ENCODE peak calls at places on chromosome 18, in eight cellular contexts. I is cardiac muscle cell, E is MM.1S, A is cardiac fibroblast, F is HepG2, B is H1, K is neural progenitor cell, C is PC-9. O is an unnamed sample.

GRCh38 chr18:8409151-8409550 is 200.1 kb upstream of the RAB12 start:
- DNase-seq in I (no peak), E (no peak), A (no peak), F (no peak), B (no peak), K (no peak), C (no peak), O (no peak)

GRCh38 chr18:13112982-13113381 is 105.6 kb upstream of the LDLRAD4 start:
- DNase-seq in I (peak), E (no peak), A (peak), F (peak), B (peak), K (peak), C (no peak), O (peak)

GRCh38 chr18:74356959-74357358 is 41.3 kb downstream of the C18orf63 start:
- DNase-seq in I (no peak), E (peak), A (no peak), F (no peak), B (no peak), K (no peak), C (no peak), O (no peak)

GRCh38 chr18:3457261-3457724 is 7.3 kb downstream of the TGIF1 start:
- DNase-seq in I (no peak), E (no peak), A (no peak), F (no peak), B (no peak), K (no peak), C (no peak), O (no peak)

GRCh38 chr18:4063545-4063944 is 391.6 kb downstream of the DLGAP1 start:
- DNase-seq in I (no peak), E (no peak), A (no peak), F (no peak), B (no peak), K (no peak), C (no peak), O (no peak)

GRCh38 chr18:30682667-30683066 is 359.9 kb downstream of the DSC3 start:
- DNase-seq in I (no peak), E (no peak), A (no peak), F (no peak), B (no peak), K (no peak), C (no peak), O (no peak)

GRCh38 chr18:47749195-47749973 is 181.1 kb downstream of the SMAD2 start:
- DNase-seq in I (peak), E (peak), A (peak), F (peak), B (peak), K (peak), C (peak), O (peak)

GRCh38 chr18:21336846-21337245 is 94.8 kb downstream of the GREB1L start:
- DNase-seq in I (no peak), E (no peak), A (no peak), F (no peak), B (no peak), K (no peak), C (no peak), O (no peak)

GRCh38 chr18:56770097-56770496 is 118.9 kb downstream of the WDR7 start:
- DNase-seq in I (no peak), E (no peak), A (no peak), F (no peak), B (no peak), K (no peak), C (no peak), O (no peak)

GRCh38 chr18:49021433-49022129 is 70.8 kb upstream of the SMAD7 start:
- DNase-seq in I (peak), E (peak), A (peak), F (peak), B (peak), K (peak), C (peak), O (peak)

GRCh38 chr18:54734059-54734458 is 94.2 kb upstream of the RAB27B start:
- DNase-seq in I (no peak), E (no peak), A (peak), F (no peak), B (no peak), K (no peak), C (no peak), O (peak)

GRCh38 chr18:56532176-56532840 is 106.1 kb downstream of the TXNL1 start:
- DNase-seq in I (no peak), E (no peak), A (peak), F (no peak), B (no peak), K (no peak), C (no peak), O (peak)

GRCh38 chr18:39786477-39786876 is 2168.6 kb upstream of the PIK3C3 start:
- DNase-seq in I (no peak), E (no peak), A (no peak), F (no peak), B (no peak), K (no peak), C (no peak), O (no peak)

GRCh38 chr18:50559750-50560680 is at the start of gene MAPK4:
- DNase-seq in I (peak), E (peak), A (peak), F (no peak), B (peak), K (peak), C (no peak), O (peak)

GRCh38 chr18:46028536-46028891 is 43.5 kb downstream of the PSTPIP2 start:
- DNase-seq in I (no peak), E (no peak), A (no peak), F (no peak), B (no peak), K (no peak), C (no peak), O (no peak)

GRCh38 chr18:63949068-63949737 is at the start of gene HMSD:
- DNase-seq in I (peak), E (peak), A (peak), F (no peak), B (peak), K (peak), C (peak), O (peak)

GRCh38 chr18:48319796-48320638 is 89.2 kb downstream of the ZBTB7C start:
- DNase-seq in I (no peak), E (no peak), A (peak), F (no peak), B (no peak), K (no peak), C (no peak), O (peak)

GRCh38 chr18:63317982-63318881 is 1.3 kb downstream of the BCL2 start:
- DNase-seq in I (peak), E (peak), A (no peak), F (no peak), B (peak), K (peak), C (no peak), O (no peak)

GRCh38 chr18:3689091-3689490 is 239.1 kb downstream of the TGIF1 start:
- DNase-seq in I (no peak), E (no peak), A (no peak), F (no peak), B (no peak), K (no peak), C (no peak), O (no peak)

GRCh38 chr18:42474577-42474976 is 519.5 kb downstream of the PIK3C3 start:
- DNase-seq in I (no peak), E (no peak), A (no peak), F (no peak), B (no peak), K (no peak), C (no peak), O (no peak)

GRCh38 chr18:51110073-51110797 is 80.2 kb downstream of the SMAD4 start:
- DNase-seq in I (peak), E (peak), A (peak), F (peak), B (peak), K (peak), C (peak), O (peak)

GRCh38 chr18:76203552-76203951 is 291.5 kb downstream of the ZNF516 start:
- DNase-seq in I (no peak), E (no peak), A (no peak), F (no peak), B (no peak), K (no peak), C (no peak), O (no peak)

GRCh38 chr18:36813111-36813752 is 15.6 kb downstream of the TPGS2 start:
- DNase-seq in I (no peak), E (no peak), A (no peak), F (no peak), B (no peak), K (no peak), C (no peak), O (peak)

GRCh38 chr18:46449499-46449898 is 207.5 kb downstream of the LOXHD1 start:
- DNase-seq in I (no peak), E (no peak), A (no peak), F (no peak), B (no peak), K (no peak), C (no peak), O (no peak)

GRCh38 chr18:57807336-57808117 is 4.4 kb upstream of the ATP8B1 start:
- DNase-seq in I (no peak), E (no peak), A (peak), F (no peak), B (no peak), K (no peak), C (no peak), O (peak)

GRCh38 chr18:45782662-45783061 is 42.8 kb upstream of the SIGLEC15 start:
- DNase-seq in I (no peak), E (no peak), A (no peak), F (no peak), B (no peak), K (no peak), C (no peak), O (no peak)

GRCh38 chr18:3596324-3597158 is 146.6 kb downstream of the TGIF1 start:
- DNase-seq in I (peak), E (no peak), A (peak), F (peak), B (no peak), K (peak), C (peak), O (no peak)

GRCh38 chr18:76466410-76466991 is 28.5 kb downstream of the ZNF516 start:
- DNase-seq in I (no peak), E (no peak), A (no peak), F (no peak), B (peak), K (no peak), C (no peak), O (no peak)

GRCh38 chr18:36338420-36338933 is 41.0 kb downstream of the FHOD3 start:
- DNase-seq in I (no peak), E (no peak), A (no peak), F (no peak), B (no peak), K (no peak), C (no peak), O (no peak)

GRCh38 chr18:78477840-78478239 is 501.8 kb upstream of the SALL3 start:
- DNase-seq in I (no peak), E (no peak), A (no peak), F (no peak), B (no peak), K (no peak), C (no peak), O (no peak)
- TF ChIP-seq CTCF in I (no peak), E (no peak), A (no peak), F (no peak), B (no peak), K (no peak), C (no peak), O (no peak)

GRCh38 chr18:38362286-38362792 is 796.7 kb upstream of the CELF4 start:
- DNase-seq in I (no peak), E (no peak), A (no peak), F (no peak), B (no peak), K (peak), C (no peak), O (no peak)

DNA sequence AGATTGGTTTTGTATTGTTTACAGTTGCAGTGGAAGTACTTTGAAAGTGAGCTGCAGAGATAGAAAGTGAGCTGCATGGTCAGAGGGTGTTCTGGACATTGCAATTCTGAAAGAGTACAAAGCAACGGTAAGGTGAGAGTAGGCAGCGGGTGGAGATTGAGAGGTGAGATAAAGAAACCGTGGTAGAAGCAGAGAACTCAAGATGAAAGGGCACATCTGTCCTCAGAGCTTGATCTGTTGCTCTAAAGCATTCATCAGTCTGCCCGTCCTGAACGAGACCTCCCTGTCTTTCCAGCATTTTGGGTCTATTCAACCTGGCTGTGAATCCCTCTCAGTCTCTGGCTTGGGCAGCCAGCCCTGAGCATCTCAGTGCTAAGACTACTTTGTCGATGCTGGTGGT is 793.7 kb upstream of the CELF4 start:
- DNase-seq in I (no peak), E (no peak), A (no peak), F (no peak), B (no peak), K (no peak), C (no peak), O (no peak)
- H3K4me3 ChIP-seq in I (no peak), E (no peak), A (no peak), F (no peak), B (no peak), K (no peak), C (no peak), O (no peak)

GRCh38 chr18:69945220-69946114 is 2.2 kb downstream of the CD226 start:
- DNase-seq in I (no peak), E (no peak), A (no peak), F (no peak), B (no peak), K (no peak), C (no peak), O (no peak)

GRCh38 chr18:69946608-69947155 is 991 bp downstream of the CD226 start:
- DNase-seq in I (no peak), E (no peak), A (no peak), F (no peak), B (no peak), K (no peak), C (no peak), O (no peak)

GRCh38 chr18:69944434-69944833 is 3.2 kb downstream of the CD226 start:
- DNase-seq in I (no peak), E (no peak), A (no peak), F (no peak), B (no peak), K (no peak), C (no peak), O (no peak)

GRCh38 chr18:69941183-69941582 is 6.5 kb downstream of the CD226 start:
- DNase-seq in I (no peak), E (no peak), A (no peak), F (no peak), B (no peak), K (no peak), C (no peak), O (no peak)

DNA sequence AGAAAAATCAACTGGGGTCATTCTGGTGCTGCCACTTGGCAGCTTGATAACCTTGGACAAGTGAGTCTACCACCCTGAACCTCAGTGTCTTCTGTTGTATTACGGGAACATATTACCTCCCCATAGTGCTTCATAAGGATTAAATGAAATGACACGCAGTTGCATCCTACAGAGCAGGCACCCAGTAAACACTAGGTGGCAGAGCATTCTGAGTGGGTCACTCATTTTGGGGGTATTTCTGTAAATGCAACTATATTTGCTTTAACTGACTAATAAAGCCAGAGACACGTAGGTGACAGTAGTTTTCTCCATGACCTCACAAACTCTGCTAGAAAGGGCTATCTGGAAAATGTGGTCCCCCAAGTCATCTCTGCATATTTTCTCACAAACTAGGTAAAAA is 4.7 kb downstream of the CD226 start:
- DNase-seq in I (no peak), E (no peak), A (peak), F (no peak), B (no peak), K (no peak), C (no peak), O (no peak)
- TF ChIP-seq CTCF in I (peak), E (no peak), A (peak), F (no peak), B (peak), K (peak), C (no peak), O (peak)

DNA sequence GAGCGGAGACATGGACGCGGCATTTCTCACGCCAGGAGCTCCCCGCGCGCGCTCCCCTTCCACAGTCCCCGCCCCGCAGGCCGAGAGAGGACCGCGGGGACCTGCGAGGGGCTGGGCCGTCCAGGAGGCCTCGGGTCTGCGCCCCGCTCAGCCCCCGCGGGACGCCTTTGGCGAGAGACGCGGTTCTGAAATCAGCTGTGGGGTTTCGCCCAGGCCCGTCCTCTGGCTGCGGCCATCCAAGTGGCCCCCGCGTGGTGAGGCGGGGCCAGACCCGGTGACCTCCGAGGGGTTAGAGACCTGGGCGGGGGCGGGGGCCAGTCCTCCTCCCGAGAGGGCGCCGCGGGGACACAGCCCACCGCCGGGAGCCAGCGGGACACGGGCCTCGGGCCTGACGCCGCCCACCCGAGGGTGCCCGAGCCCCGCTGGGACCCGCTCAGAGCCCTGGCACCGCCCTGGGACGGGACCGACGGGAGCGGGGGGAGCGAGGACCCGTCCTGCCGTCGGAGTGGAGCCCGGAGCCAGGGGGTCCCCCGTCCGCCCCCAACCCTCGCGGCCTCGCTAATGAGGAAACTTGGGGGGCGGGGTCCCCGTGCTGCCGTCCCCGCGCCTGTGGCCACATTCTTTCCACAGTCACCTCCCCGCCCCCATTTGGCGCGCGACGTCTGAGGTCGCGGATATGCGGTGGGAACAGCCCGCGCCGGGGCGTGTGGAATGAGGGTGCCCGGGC is 6.1 kb upstream of the SALL3 start:
- DNase-seq in I (no peak), E (no peak), A (no peak), F (no peak), B (no peak), K (peak), C (no peak), O (no peak)
- H3K4me3 ChIP-seq in I (no peak), E (no peak), A (no peak), F (no peak), B (peak), K (peak), C (no peak), O (no peak)

GRCh38 chr18:25164837-25165791 is 186.9 kb downstream of the ZNF521 start:
- DNase-seq in I (peak), E (peak), A (peak), F (peak), B (no peak), K (no peak), C (no peak), O (peak)
- TF ChIP-seq CTCF in I (no peak), E (no peak), A (no peak), F (no peak), B (no peak), K (no peak), C (no peak), O (peak)

DNA sequence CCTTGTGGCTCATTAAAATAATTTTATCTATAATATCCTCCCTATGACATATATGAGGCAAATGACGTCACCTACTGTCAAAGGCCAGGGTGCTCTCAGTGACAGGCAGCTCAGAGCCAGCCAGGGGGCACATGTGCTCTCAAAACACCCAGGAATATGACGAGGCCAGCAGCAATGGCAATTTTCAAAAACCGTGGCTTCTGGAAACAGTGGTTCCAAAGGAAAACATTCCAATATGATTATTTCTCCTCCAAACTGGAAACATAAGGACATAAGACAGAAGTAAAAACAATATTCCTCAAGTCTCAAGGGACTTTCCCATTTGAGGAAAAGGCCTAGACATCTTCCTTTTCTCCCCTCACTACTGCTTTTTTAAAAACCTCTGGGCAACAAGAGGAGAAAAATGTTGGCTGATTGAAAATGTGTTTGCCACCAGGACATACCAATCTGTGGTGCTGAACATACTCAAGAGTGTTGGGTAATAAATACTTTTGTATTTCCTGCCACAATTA is 40.8 kb downstream of the RNF152 start:
- DNase-seq in I (no peak), E (no peak), A (peak), F (no peak), B (no peak), K (no peak), C (no peak), O (peak)
- H3K4me3 ChIP-seq in I (no peak), E (no peak), A (no peak), F (no peak), B (no peak), K (no peak), C (no peak), O (no peak)

GRCh38 chr18:23585007-23585871 is 1.1 kb downstream of the NPC1 start:
- DNase-seq in I (peak), E (peak), A (peak), F (peak), B (no peak), K (peak), C (peak), O (peak)

GRCh38 chr18:23585897-23586248 is 433 bp downstream of the NPC1 start:
- DNase-seq in I (no peak), E (peak), A (no peak), F (no peak), B (no peak), K (no peak), C (no peak), O (no peak)

GRCh38 chr18:23586249-23587196 is at the start of gene NPC1:
- DNase-seq in I (peak), E (peak), A (peak), F (peak), B (peak), K (peak), C (peak), O (peak)

GRCh38 chr18:23588836-23589560 is 2.7 kb upstream of the NPC1 start:
- DNase-seq in I (no peak), E (no peak), A (peak), F (peak), B (no peak), K (peak), C (peak), O (peak)

GRCh38 chr18:23587220-23587642 is 925 bp upstream of the NPC1 start:
- DNase-seq in I (no peak), E (peak), A (no peak), F (no peak), B (no peak), K (no peak), C (no peak), O (no peak)
- TF ChIP-seq CTCF in I (no peak), E (no peak), A (no peak), F (no peak), B (no peak), K (no peak), C (peak), O (no peak)

GRCh38 chr18:32450874-32451273 is 19.8 kb downstream of the GAREM1 start:
- DNase-seq in I (no peak), E (no peak), A (no peak), F (no peak), B (no peak), K (no peak), C (no peak), O (no peak)
- H3K4me3 ChIP-seq in I (no peak), E (no peak), A (no peak), F (no peak), B (no peak), K (no peak), C (no peak), O (no peak)